ENCODE peak calls at places on chromosomes 13 and 19, in six cellular contexts. Q is EH; U is ecto neural progenitor cell; Z is B cell; B is NAMALWA; L is effector memory CD8-positive, alpha-beta T cell. P is an unnamed sample.

GRCh38 chr19:46216612-46217011 is 12.9 kb upstream of the IGFL1 start:
- DNase-seq in Q (no peak), U (no peak), Z (no peak), B (peak; percentile 11), L (no peak), P (no peak)

GRCh38 chr19:14694867-14695266 is 5.0 kb downstream of the ZNF333 start:
- DNase-seq in Q (no peak), U (no peak), Z (no peak), B (no peak), L (no peak), P (no peak)

GRCh38 chr19:13101590-13102415 is 855 bp downstream of the LYL1 start:
- DNase-seq in Q (no peak), U (no peak), Z (no peak), B (no peak), L (no peak), P (no peak)

GRCh38 chr13:107960301-107960700 is 255.0 kb downstream of the LIG4 start:
- DNase-seq in Q (no peak), U (no peak), Z (no peak), B (no peak), L (no peak), P (no peak)

GRCh38 chr13:97004886-97005285 is 10.6 kb upstream of the OXGR1 start:
- DNase-seq in Q (no peak), U (no peak), Z (no peak), B (no peak), L (no peak), P (no peak)

GRCh38 chr13:110206170-110206569 is 100.8 kb downstream of the COL4A1 start:
- DNase-seq in Q (no peak), U (no peak), Z (no peak), B (no peak), L (no peak), P (no peak)

GRCh38 chr13:27170521-27171243 is 929 bp downstream of the USP12 start:
- DNase-seq in Q (no peak), U (peak; percentile 82), Z (peak; percentile 46), B (peak; percentile 57), L (peak; percentile 9), P (peak; percentile 44)

GRCh38 chr13:110538632-110539031 is 22.9 kb downstream of the RAB20 start:
- DNase-seq in Q (no peak), U (no peak), Z (no peak), B (no peak), L (no peak), P (no peak)

GRCh38 chr13:73874460-73874859 is 259.7 kb downstream of the KLF12 start:
- DNase-seq in Q (no peak), U (no peak), Z (no peak), B (no peak), L (no peak), P (no peak)

GRCh38 chr13:40619479-40619814 is 47.0 kb downstream of the FOXO1 start:
- DNase-seq in Q (peak; percentile 16), U (no peak), Z (no peak), B (no peak), L (no peak), P (no peak)

GRCh38 chr13:36038785-36039415 is 92.3 kb downstream of the DCLK1 start:
- DNase-seq in Q (peak; percentile 19), U (no peak), Z (no peak), B (no peak), L (no peak), P (no peak)

GRCh38 chr19:7010722-7011593 is 10.3 kb downstream of the MBD3L2B start:
- DNase-seq in Q (no peak), U (no peak), Z (no peak), B (no peak), L (no peak), P (no peak)

GRCh38 chr13:51479199-51479523 is 26.3 kb upstream of the INTS6 start:
- DNase-seq in Q (peak; percentile 75), U (no peak), Z (no peak), B (no peak), L (no peak), P (peak; percentile 34)

GRCh38 chr13:31209172-31209818 is 9.5 kb downstream of the B3GLCT start:
- DNase-seq in Q (peak; percentile 65), U (peak; percentile 60), Z (no peak), B (no peak), L (peak; percentile 7), P (no peak)

GRCh38 chr13:93309886-93310520 is 83.4 kb downstream of the GPC6 start:
- DNase-seq in Q (peak; percentile 13), U (no peak), Z (no peak), B (no peak), L (no peak), P (no peak)

GRCh38 chr19:33460221-33460908 is 61.2 kb downstream of the PEPD start:
- DNase-seq in Q (no peak), U (no peak), Z (no peak), B (no peak), L (no peak), P (no peak)

GRCh38 chr13:107811233-107811632 is 404.1 kb downstream of the LIG4 start:
- DNase-seq in Q (no peak), U (no peak), Z (no peak), B (no peak), L (no peak), P (no peak)

GRCh38 chr13:98959775-98960325 is 18.0 kb downstream of the DOCK9 start:
- DNase-seq in Q (no peak), U (no peak), Z (no peak), B (no peak), L (no peak), P (peak; percentile 65)

GRCh38 chr19:46731584-46731983 is 14.3 kb upstream of the FKRP start:
- DNase-seq in Q (peak; percentile 53), U (no peak), Z (no peak), B (no peak), L (no peak), P (no peak)

GRCh38 chr19:4556574-4557185 is 2.8 kb downstream of the SEMA6B start:
- DNase-seq in Q (peak; percentile 33), U (peak; percentile 76), Z (no peak), B (peak; percentile 65), L (no peak), P (no peak)

GRCh38 chr19:39037194-39037593 is 4.8 kb upstream of the FBXO27 start:
- DNase-seq in Q (no peak), U (no peak), Z (no peak), B (no peak), L (no peak), P (no peak)